ENCODE peak calls at places on chromosomes 7 and 10, in eight cellular contexts. R, W, A, O, Z, E, F and X are unnamed samples.

GRCh38 chr10:43679509-43679908 is 30.8 kb upstream of the ZNF32 start:
- DNase-seq in A (peak; percentile 87), Z (no peak), R (no peak), O (no peak), F (peak; percentile 42), W (no peak), E (no peak), X (no peak)

GRCh38 chr7:82821037-82821436 is 341.6 kb downstream of the PCLO start:
- DNase-seq in A (no peak), F (no peak), Z (no peak), E (no peak), O (no peak), R (no peak), W (no peak), X (no peak)

GRCh38 chr10:71975891-71976725 is 11.9 kb downstream of the CHST3 start:
- DNase-seq in F (peak; percentile 35), E (no peak), O (peak; percentile 24), Z (no peak), R (no peak), A (no peak), W (no peak), X (peak; percentile 41)

GRCh38 chr10:63700209-63700934 is 179.2 kb downstream of the REEP3 start:
- DNase-seq in A (peak; percentile 51), R (no peak), F (no peak), E (no peak), Z (peak; percentile 21), W (peak; percentile 98), O (peak; percentile 44), X (no peak)

GRCh38 chr10:31069411-31069810 is 37.7 kb upstream of the ZNF438 start:
- DNase-seq in W (no peak), R (no peak), A (no peak), Z (no peak), F (no peak), O (no peak), E (no peak), X (no peak)

GRCh38 chr10:3090388-3090787 is 23.0 kb downstream of the PFKP start:
- DNase-seq in F (no peak), O (no peak), Z (no peak), R (no peak), E (no peak), A (peak; percentile 29), W (no peak), X (no peak)

GRCh38 chr10:5234106-5234877 is 37.7 kb downstream of the AKR1C4 start:
- DNase-seq in R (no peak), O (no peak), W (peak; percentile 19), F (no peak), Z (no peak), E (no peak), A (no peak), X (peak; percentile 90)

GRCh38 chr10:3139135-3139910 is 33.3 kb downstream of the PITRM1 start:
- DNase-seq in R (no peak), A (no peak), O (no peak), W (no peak), Z (no peak), F (no peak), E (no peak), X (no peak)

GRCh38 chr10:127447197-127447596 is 101.9 kb upstream of the NPS start:
- DNase-seq in W (no peak), E (no peak), F (no peak), R (no peak), A (no peak), Z (no peak), O (no peak), X (no peak)

GRCh38 chr10:61350068-61350467 is 103.1 kb downstream of the TMEM26 start:
- DNase-seq in R (no peak), E (no peak), A (no peak), W (no peak), F (no peak), Z (no peak), O (no peak), X (no peak)

GRCh38 chr7:1543826-1544177 is 12.2 kb downstream of the TMEM184A start:
- DNase-seq in Z (no peak), O (no peak), R (no peak), E (no peak), F (no peak), A (no peak), W (no peak), X (peak; percentile 39)

GRCh38 chr10:99658622-99659030 is 683 bp upstream of the ENTPD7 start:
- DNase-seq in R (peak; percentile 45), O (peak; percentile 80), A (peak; percentile 70), F (no peak), W (no peak), E (no peak), Z (no peak), X (peak; percentile 92)

GRCh38 chr7:17185690-17186070 is 112.8 kb upstream of the AHR start:
- DNase-seq in O (no peak), A (no peak), R (no peak), E (no peak), Z (no peak), F (no peak), W (peak; percentile 17), X (peak; percentile 78)

GRCh38 chr10:50404021-50404823 is 152.9 kb upstream of the ASAH2 start:
- DNase-seq in W (no peak), A (no peak), F (no peak), Z (no peak), O (no peak), R (no peak), E (no peak), X (no peak)

GRCh38 chr10:122435212-122435827 is 19.1 kb upstream of the ARMS2 start:
- DNase-seq in A (no peak), E (no peak), W (no peak), Z (no peak), R (peak; percentile 14), F (peak; percentile 11), O (no peak), X (peak; percentile 43)

GRCh38 chr7:16493266-16493665 is 27.7 kb upstream of the SOSTDC1 start:
- DNase-seq in F (no peak), W (no peak), O (no peak), E (no peak), Z (no peak), R (no peak), A (no peak), X (no peak)

GRCh38 chr10:49177391-49178355 is 10.5 kb downstream of the TMEM273 start:
- DNase-seq in R (peak; percentile 49), Z (peak; percentile 57), W (peak; percentile 76), E (peak; percentile 50), O (peak; percentile 83), A (peak; percentile 79), F (no peak), X (no peak)

GRCh38 chr10:133059571-133059970 is 28.2 kb upstream of the ADGRA1 start:
- DNase-seq in F (no peak), W (no peak), A (no peak), Z (no peak), R (no peak), E (no peak), O (no peak), X (no peak)

GRCh38 chr7:134406431-134406830 is 52.5 kb downstream of the AKR1B1 start:
- DNase-seq in O (no peak), A (no peak), R (no peak), Z (no peak), W (no peak), F (no peak), E (no peak), X (no peak)

GRCh38 chr7:50069613-50070012 is 23.4 kb downstream of the ZPBP start:
- DNase-seq in Z (no peak), W (no peak), F (no peak), O (peak; percentile 34), E (no peak), A (peak; percentile 53), R (peak; percentile 14), X (peak; percentile 47)

GRCh38 chr10:8766899-8767298 is 712.4 kb downstream of the GATA3 start:
- DNase-seq in E (no peak), R (no peak), W (no peak), Z (no peak), A (no peak), O (no peak), F (no peak), X (no peak)

GRCh38 chr10:120328647-120329046 is 128.4 kb upstream of the PLPP4 start:
- DNase-seq in O (no peak), F (no peak), E (no peak), R (no peak), W (no peak), A (no peak), Z (no peak), X (no peak)

GRCh38 chr7:150425670-150426069 is 24.8 kb upstream of the GIMAP8 start:
- DNase-seq in R (no peak), W (no peak), Z (no peak), O (peak; percentile 7), E (no peak), F (no peak), A (no peak), X (no peak)

GRCh38 chr7:44461387-44461786 is 29.1 kb downstream of the NUDCD3 start:
- DNase-seq in O (peak; percentile 52), F (no peak), R (peak; percentile 38), Z (no peak), A (no peak), W (no peak), E (no peak), X (no peak)

GRCh38 chr7:140661124-140661523 is 11.6 kb upstream of the ADCK2 start:
- DNase-seq in Z (no peak), O (no peak), R (no peak), A (no peak), W (no peak), E (no peak), F (no peak), X (no peak)

GRCh38 chr7:7221602-7222038 is 39.3 kb downstream of the C1GALT1 start:
- DNase-seq in A (no peak), E (no peak), F (no peak), R (no peak), O (no peak), Z (peak; percentile 52), W (peak; percentile 17), X (no peak)

GRCh38 chr7:116259821-116260440 is 49.6 kb downstream of the TES start:
- DNase-seq in R (no peak), O (no peak), W (peak; percentile 78), Z (peak; percentile 30), A (no peak), E (no peak), F (no peak), X (no peak)

GRCh38 chr7:28292826-28293528 is 112.4 kb upstream of the JAZF1 start:
- DNase-seq in O (peak; percentile 28), A (no peak), F (no peak), Z (no peak), R (no peak), E (no peak), W (no peak), X (no peak)

GRCh38 chr7:155602156-155602555 is 42.3 kb upstream of the RBM33 start:
- DNase-seq in R (no peak), E (no peak), Z (no peak), W (no peak), O (no peak), F (no peak), A (no peak), X (no peak)

GRCh38 chr7:12674053-12674452 is 13.4 kb upstream of the ARL4A start:
- DNase-seq in O (no peak), R (no peak), A (no peak), Z (no peak), E (no peak), F (no peak), W (no peak), X (no peak)

GRCh38 chr10:131729361-131729760 is 171.4 kb upstream of the PPP2R2D start:
- DNase-seq in R (no peak), O (no peak), Z (no peak), A (no peak), F (no peak), W (no peak), E (no peak), X (no peak)

GRCh38 chr7:119664601-119665000 is 608.4 kb upstream of the KCND2 start:
- DNase-seq in A (no peak), F (no peak), Z (peak; percentile 40), O (no peak), E (no peak), R (no peak), W (peak; percentile 76), X (no peak)